ENCODE peak calls at places on chromosomes 6 and 20, in nine cellular contexts. W, D, Y, Q, U, G, P, E and B are unnamed samples.

GRCh38 chr6:50141100-50141499 is 91.4 kb upstream of the DEFB112 start:
- DNase-seq in W (no peak), D (no peak), Y (no peak), Q (no peak), U (no peak), G (no peak), P (no peak), E (no peak), B (no peak)

GRCh38 chr20:8972963-8973362 is 95.9 kb upstream of the PLCB4 start:
- DNase-seq in W (no peak), D (no peak), Y (no peak), Q (no peak), U (no peak), G (no peak), P (no peak), E (no peak), B (no peak)

GRCh38 chr6:133991096-133991593 is 38.1 kb downstream of the TBPL1 start:
- DNase-seq in W (peak), D (peak), Y (peak), Q (no peak), U (no peak), G (no peak), P (no peak), E (peak), B (no peak)

GRCh38 chr6:160387887-160388286 is 39.7 kb downstream of the SLC22A3 start:
- DNase-seq in W (peak), D (no peak), Y (no peak), Q (no peak), U (no peak), G (no peak), P (no peak), E (peak), B (no peak)

GRCh38 chr6:137200288-137200687 is 18.9 kb downstream of the IFNGR1 start:
- DNase-seq in W (no peak), D (no peak), Y (no peak), Q (no peak), U (no peak), G (no peak), P (no peak), E (no peak), B (no peak)

GRCh38 chr20:38209736-38210405 is 44.8 kb upstream of the TGM2 start:
- DNase-seq in W (peak), D (no peak), Y (no peak), Q (no peak), U (no peak), G (no peak), P (no peak), E (no peak), B (no peak)

GRCh38 chr20:22080985-22081384 is 375.5 kb downstream of the PAX1 start:
- DNase-seq in W (no peak), D (no peak), Y (no peak), Q (no peak), U (no peak), G (no peak), P (no peak), E (no peak), B (no peak)

GRCh38 chr20:10322073-10323012 is 103.7 kb downstream of the SNAP25 start:
- DNase-seq in W (peak), D (peak), Y (peak), Q (no peak), U (no peak), G (no peak), P (no peak), E (no peak), B (no peak)

GRCh38 chr6:123393333-123393732 is 243.4 kb downstream of the TRDN start:
- DNase-seq in W (no peak), D (peak), Y (no peak), Q (no peak), U (peak), G (no peak), P (no peak), E (peak), B (no peak)

GRCh38 chr20:31543966-31544598 is 29.8 kb downstream of the HM13 start:
- DNase-seq in W (peak), D (peak), Y (peak), Q (no peak), U (no peak), G (no peak), P (no peak), E (peak), B (no peak)

GRCh38 chr6:73031094-73031782 is 194.1 kb downstream of the KHDC1L start:
- DNase-seq in W (no peak), D (no peak), Y (no peak), Q (no peak), U (no peak), G (no peak), P (no peak), E (no peak), B (no peak)

GRCh38 chr6:111880181-111880944 is 7.1 kb upstream of the FYN start:
- DNase-seq in W (peak), D (peak), Y (peak), Q (no peak), U (no peak), G (no peak), P (no peak), E (peak), B (no peak)

GRCh38 chr6:54112171-54112650 is 968 bp downstream of the MLIP start:
- DNase-seq in W (no peak), D (peak), Y (no peak), Q (no peak), U (no peak), G (no peak), P (no peak), E (peak), B (no peak)

GRCh38 chr6:145632971-145633370 is 102.3 kb downstream of the EPM2A start:
- DNase-seq in W (no peak), D (no peak), Y (no peak), Q (no peak), U (no peak), G (no peak), P (no peak), E (no peak), B (no peak)

GRCh38 chr20:10636326-10636818 is 37.4 kb downstream of the JAG1 start:
- DNase-seq in W (peak), D (peak), Y (no peak), Q (no peak), U (no peak), G (no peak), P (no peak), E (peak), B (no peak)

GRCh38 chr20:38774167-38774566 is 25.9 kb downstream of the ACTR5 start:
- DNase-seq in W (no peak), D (no peak), Y (no peak), Q (no peak), U (no peak), G (no peak), P (no peak), E (no peak), B (no peak)

GRCh38 chr20:38573381-38573780 is 7.6 kb upstream of the ADIG start:
- DNase-seq in W (peak), D (no peak), Y (no peak), Q (no peak), U (no peak), G (no peak), P (no peak), E (no peak), B (no peak)

GRCh38 chr6:166553563-166554271 is 32.8 kb downstream of the RAMACL start:
- DNase-seq in W (peak), D (peak), Y (peak), Q (no peak), U (no peak), G (no peak), P (peak), E (peak), B (no peak)

GRCh38 chr6:161396539-161396938 is 122.7 kb upstream of the AGPAT4 start:
- DNase-seq in W (no peak), D (no peak), Y (no peak), Q (no peak), U (no peak), G (no peak), P (no peak), E (no peak), B (no peak)

GRCh38 chr6:112457891-112458290 is 110.8 kb downstream of the RFPL4B start:
- DNase-seq in W (no peak), D (no peak), Y (no peak), Q (no peak), U (no peak), G (no peak), P (no peak), E (peak), B (no peak)

GRCh38 chr6:120994573-120994967 is 339.7 kb downstream of the TBC1D32 start:
- DNase-seq in W (no peak), D (no peak), Y (no peak), Q (no peak), U (no peak), G (no peak), P (no peak), E (no peak), B (no peak)

GRCh38 chr6:90478278-90478677 is 108.6 kb downstream of the MAP3K7 start:
- DNase-seq in W (no peak), D (no peak), Y (no peak), Q (no peak), U (no peak), G (peak), P (no peak), E (no peak), B (no peak)

GRCh38 chr6:166105341-166106075 is 62.1 kb downstream of the TBXT start:
- DNase-seq in W (no peak), D (no peak), Y (no peak), Q (no peak), U (no peak), G (no peak), P (no peak), E (no peak), B (no peak)

GRCh38 chr20:50513169-50514034 is 3.2 kb downstream of the PTPN1 start:
- DNase-seq in W (peak), D (peak), Y (peak), Q (no peak), U (no peak), G (no peak), P (no peak), E (peak), B (no peak)

GRCh38 chr6:14046476-14047068 is 71.0 kb upstream of the CD83 start:
- DNase-seq in W (peak), D (peak), Y (peak), Q (peak), U (peak), G (peak), P (no peak), E (peak), B (no peak)

GRCh38 chr6:15937582-15937981 is 191.3 kb upstream of the MYLIP start:
- DNase-seq in W (no peak), D (no peak), Y (no peak), Q (no peak), U (no peak), G (no peak), P (no peak), E (no peak), B (no peak)

GRCh38 chr6:45741437-45742166 is 274.1 kb downstream of the CLIC5 start:
- DNase-seq in W (peak), D (peak), Y (no peak), Q (peak), U (peak), G (no peak), P (no peak), E (peak), B (no peak)

GRCh38 chr6:44079672-44080071 is 47.6 kb downstream of the MRPL14 start:
- DNase-seq in W (no peak), D (no peak), Y (no peak), Q (no peak), U (no peak), G (no peak), P (no peak), E (no peak), B (no peak)

GRCh38 chr20:36808317-36809257 is 35.0 kb upstream of the DSN1 start:
- DNase-seq in W (peak), D (peak), Y (peak), Q (peak), U (peak), G (peak), P (peak), E (peak), B (peak)

GRCh38 chr6:40536442-40536841 is 50.7 kb downstream of the LRFN2 start:
- DNase-seq in W (no peak), D (peak), Y (no peak), Q (no peak), U (no peak), G (peak), P (no peak), E (no peak), B (no peak)
- TF ChIP-seq CTCF in W (no peak), D (peak), Y (no peak), Q (no peak), U (no peak), G (peak), P (no peak), E (no peak), B (no peak)

DNA sequence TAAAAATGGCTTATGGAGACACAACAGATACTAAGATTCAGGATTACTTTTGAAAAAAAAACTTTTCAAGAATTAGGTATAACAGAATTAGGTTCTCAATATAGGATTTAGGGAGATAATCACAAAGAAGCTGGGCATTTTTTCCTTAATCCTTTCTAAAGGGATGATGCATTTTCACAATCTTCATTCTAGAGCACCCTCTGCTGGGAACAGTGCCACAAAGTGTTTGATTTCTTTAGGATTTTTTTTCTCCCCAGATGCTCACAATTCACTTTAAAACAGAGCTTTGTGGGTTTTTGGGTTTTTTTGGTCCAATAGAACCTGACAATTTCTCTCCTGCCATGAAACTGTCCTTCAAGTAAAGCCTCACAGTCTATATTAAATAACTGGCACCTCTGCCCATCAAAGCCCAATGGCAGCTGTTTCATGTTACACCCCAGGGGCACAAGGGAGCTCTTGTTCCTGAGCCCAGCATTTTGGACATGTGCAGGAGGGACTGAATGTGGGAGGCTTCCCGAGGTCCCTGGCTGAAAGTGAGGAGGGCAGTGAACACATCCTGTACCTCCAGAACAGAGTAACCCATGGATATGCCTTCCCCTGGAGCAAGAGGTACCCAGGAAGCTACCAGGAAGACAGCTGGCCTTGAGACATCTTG is 39.7 kb downstream of the PREP start:
- DNase-seq in W (peak), D (peak), Y (no peak), Q (no peak), U (peak), G (no peak), P (no peak), E (peak), B (no peak)
- TF ChIP-seq CTCF in W (peak), D (peak), Y (peak), Q (no peak), U (no peak), G (no peak), P (peak), E (peak), B (peak)

GRCh38 chr6:149749594-149750135 is at the start of gene PCMT1:
- DNase-seq in W (peak), D (peak), Y (peak), Q (peak), U (peak), G (peak), P (peak), E (peak), B (peak)

GRCh38 chr6:149750136-149750609 is 632 bp downstream of the PCMT1 start:
- DNase-seq in W (peak), D (peak), Y (peak), Q (peak), U (peak), G (peak), P (peak), E (peak), B (no peak)

GRCh38 chr6:149751239-149751638 is 1.7 kb downstream of the PCMT1 start:
- DNase-seq in W (no peak), D (no peak), Y (no peak), Q (no peak), U (no peak), G (no peak), P (no peak), E (no peak), B (no peak)

DNA sequence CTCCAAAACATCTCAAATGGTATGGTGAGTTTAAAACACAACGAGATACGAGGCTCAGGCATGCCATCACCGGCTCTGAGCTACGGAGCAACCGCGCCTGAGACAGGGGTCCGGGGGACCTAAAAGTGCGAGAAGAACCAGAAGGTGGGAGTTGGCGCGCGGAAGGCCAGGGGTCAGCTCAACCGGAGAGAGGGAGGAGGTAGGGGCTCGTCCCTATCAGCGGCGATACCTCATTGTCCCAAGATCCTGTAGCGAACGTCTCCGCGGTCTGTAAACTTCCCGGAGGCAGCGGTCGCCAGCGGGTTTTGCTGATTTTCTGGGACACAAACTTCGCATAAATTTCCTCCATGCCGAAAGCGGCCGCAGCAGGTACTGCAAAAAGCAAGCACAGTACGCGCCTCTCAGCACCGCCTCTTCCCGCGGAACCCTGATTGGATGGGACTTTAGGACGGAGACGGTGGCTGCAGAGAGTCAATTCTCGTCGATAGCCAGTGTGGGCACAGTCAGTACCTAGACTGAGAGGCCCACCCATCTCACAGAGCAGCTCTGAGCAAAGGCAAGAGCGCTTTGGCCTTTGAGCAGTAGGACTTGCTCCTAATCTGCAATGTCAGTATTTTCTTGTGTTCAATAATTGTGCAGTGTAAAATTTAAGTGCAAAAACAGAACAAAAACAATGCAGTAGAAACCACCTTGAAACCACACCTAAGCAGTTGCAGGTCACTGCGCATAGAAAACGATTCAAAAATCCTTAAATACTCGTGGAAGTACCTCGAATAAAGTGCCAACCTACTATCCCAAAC is at the start of gene NUP43:
- DNase-seq in W (peak), D (peak), Y (peak), Q (peak), U (peak), G (peak), P (peak), E (peak), B (peak)
- TF ChIP-seq CTCF in W (peak), D (peak), Y (peak), Q (no peak), U (no peak), G (peak), P (peak), E (peak), B (peak)

DNA sequence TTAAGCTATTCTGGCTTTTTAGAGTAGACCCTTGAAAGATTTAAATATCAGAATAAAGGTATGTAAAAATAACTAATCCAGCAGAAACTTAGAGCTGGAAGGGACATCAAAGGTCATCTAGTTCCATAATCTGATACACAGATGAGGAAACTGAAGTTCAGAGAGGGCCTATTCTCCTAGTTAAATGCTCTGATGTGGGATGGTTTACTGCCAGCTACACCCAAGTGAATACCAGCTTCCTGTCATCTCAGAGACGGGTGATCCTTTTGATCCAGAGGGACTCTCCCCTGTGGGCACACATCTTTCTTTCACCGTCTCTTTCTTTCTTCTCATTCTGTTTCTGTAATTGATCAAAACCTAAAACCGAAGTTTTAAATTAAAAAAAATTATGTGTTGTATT is 94.1 kb downstream of the MAN1A1 start:
- DNase-seq in W (no peak), D (no peak), Y (no peak), Q (no peak), U (no peak), G (no peak), P (no peak), E (no peak), B (no peak)
- TF ChIP-seq CTCF in W (no peak), D (no peak), Y (no peak), Q (no peak), U (no peak), G (no peak), P (no peak), E (no peak), B (no peak)

GRCh38 chr6:37027811-37028469 is 22.5 kb downstream of the FGD2 start:
- DNase-seq in W (no peak), D (no peak), Y (no peak), Q (no peak), U (no peak), G (no peak), P (no peak), E (no peak), B (no peak)
- TF ChIP-seq CTCF in W (no peak), D (no peak), Y (no peak), Q (no peak), U (no peak), G (no peak), P (no peak), E (no peak), B (peak)

DNA sequence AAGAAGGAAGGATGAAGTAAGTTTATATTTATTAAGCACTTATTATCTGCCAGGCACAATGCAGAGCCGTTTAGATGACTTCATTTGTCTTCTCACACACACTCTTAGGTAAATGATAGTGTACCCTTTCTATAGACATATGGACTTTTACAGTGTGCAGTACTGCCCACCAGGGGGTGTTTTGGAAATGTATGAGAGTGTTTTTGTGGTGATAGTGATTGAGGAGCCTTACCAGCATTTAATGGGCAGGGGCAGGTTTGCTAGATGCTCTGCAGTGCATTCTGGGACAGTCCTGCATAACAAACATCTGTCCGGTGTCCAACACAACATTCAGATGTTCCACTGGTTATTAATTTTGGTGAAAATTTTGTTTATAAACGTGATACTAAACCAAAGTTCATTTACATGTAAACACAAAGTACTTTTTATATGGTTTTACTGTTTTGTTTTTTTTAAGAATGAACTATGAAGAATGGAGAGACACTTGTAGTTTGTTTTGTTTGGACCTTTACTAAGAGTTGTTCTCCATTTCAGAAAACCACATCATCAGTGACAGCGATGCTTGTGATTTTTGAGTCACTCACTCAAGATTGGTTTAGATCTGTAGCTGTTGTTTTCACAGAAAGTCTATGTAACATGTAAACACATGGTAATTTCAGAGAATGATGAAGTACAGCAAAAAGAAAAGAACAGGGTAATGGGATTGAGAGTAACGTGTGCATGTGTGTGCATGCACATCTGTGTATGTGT is 19.9 kb downstream of the KCNS1 start:
- DNase-seq in W (peak), D (peak), Y (no peak), Q (no peak), U (no peak), G (peak), P (no peak), E (no peak), B (no peak)
- TF ChIP-seq CTCF in W (peak), D (peak), Y (no peak), Q (peak), U (peak), G (peak), P (peak), E (peak), B (peak)

DNA sequence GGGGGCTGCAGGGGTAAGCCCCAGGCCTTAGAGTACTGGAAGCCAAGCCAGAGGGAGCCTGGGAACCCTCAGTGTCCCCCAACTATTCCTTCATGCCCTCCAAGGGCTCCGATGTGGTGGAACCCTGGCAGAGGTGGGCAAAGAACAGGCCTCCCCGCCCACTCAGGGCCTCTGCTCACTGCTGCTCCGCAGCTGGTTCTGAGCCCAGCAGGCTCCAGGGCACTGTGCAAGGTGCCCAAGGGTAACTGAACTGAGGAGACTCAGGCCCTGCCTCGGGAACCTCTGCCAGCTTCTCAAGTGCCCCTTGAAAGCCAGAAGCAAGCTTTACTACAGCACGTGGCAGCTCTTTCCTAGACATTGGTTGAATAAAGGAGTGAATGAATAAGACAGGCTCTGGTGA is 54.8 kb downstream of the TOX2 start:
- DNase-seq in W (no peak), D (no peak), Y (no peak), Q (no peak), U (no peak), G (no peak), P (no peak), E (no peak), B (no peak)
- TF ChIP-seq CTCF in W (no peak), D (no peak), Y (no peak), Q (no peak), U (no peak), G (no peak), P (no peak), E (no peak), B (no peak)